ENCODE peak calls at places on chromosomes 16 and 17, in nine cellular contexts. Y, W, I, D, V, P, M, Z and Q are unnamed samples.

GRCh38 chr16:630815-631405 is at the start of gene WFIKKN1:
- DNase-seq in Z (peak; percentile 87), V (no peak), M (no peak), P (no peak), W (no peak), Y (no peak), D (no peak), I (no peak), Q (no peak)

GRCh38 chr17:50127661-50128361 is 2.1 kb downstream of the SAMD14 start:
- DNase-seq in W (no peak), Z (no peak), M (no peak), P (peak; percentile 45), D (no peak), Y (peak; percentile 49), I (no peak), V (no peak), Q (no peak)

GRCh38 chr17:74742978-74743545 is 5.4 kb upstream of the NHERF1 start:
- DNase-seq in W (no peak), P (no peak), Y (no peak), I (no peak), D (no peak), V (no peak), M (no peak), Z (no peak), Q (no peak)

GRCh38 chr16:87790278-87791023 is 24.7 kb upstream of the KLHDC4 start:
- DNase-seq in V (no peak), Y (peak; percentile 34), W (peak; percentile 42), P (peak; percentile 97), Z (peak; percentile 76), D (no peak), M (no peak), I (no peak), Q (peak; percentile 71)

GRCh38 chr16:69563605-69564580 is 1.9 kb upstream of the NFAT5 start:
- DNase-seq in M (no peak), W (no peak), P (no peak), I (peak; percentile 18), V (peak; percentile 27), Y (peak; percentile 54), D (no peak), Z (peak; percentile 14), Q (no peak)

GRCh38 chr16:17780181-17780580 is 309.4 kb upstream of the XYLT1 start:
- DNase-seq in P (no peak), V (no peak), Z (no peak), W (peak; percentile 7), M (no peak), Y (no peak), I (no peak), D (no peak), Q (no peak)

GRCh38 chr17:21218101-21218500 is 4.1 kb upstream of the TMEM11 start:
- DNase-seq in P (peak; percentile 59), I (no peak), Z (no peak), V (no peak), Y (no peak), M (no peak), D (no peak), W (no peak), Q (no peak)

GRCh38 chr16:586047-586644 is 3.7 kb upstream of the RAB40C start:
- DNase-seq in Z (no peak), M (no peak), I (no peak), D (no peak), Y (peak; percentile 35), V (no peak), P (peak; percentile 97), W (no peak), Q (no peak)

GRCh38 chr17:28530250-28530649 is 22.2 kb downstream of the UNC119 start:
- DNase-seq in W (no peak), V (no peak), D (no peak), Y (no peak), M (no peak), P (no peak), Z (no peak), I (no peak), Q (no peak)

GRCh38 chr17:65051922-65052321 is 4.6 kb downstream of the GNA13 start:
- DNase-seq in W (no peak), D (no peak), P (no peak), V (no peak), Y (no peak), Z (no peak), I (no peak), M (no peak), Q (no peak)

GRCh38 chr16:5001986-5002385 is 31.7 kb downstream of the NAGPA start:
- DNase-seq in Y (no peak), W (no peak), M (no peak), I (no peak), Z (no peak), D (no peak), V (no peak), P (no peak), Q (no peak)

GRCh38 chr16:72298947-72299346 is 127.0 kb upstream of the PMFBP1 start:
- DNase-seq in I (no peak), Y (no peak), V (no peak), P (no peak), W (no peak), M (no peak), Z (no peak), D (no peak), Q (no peak)

GRCh38 chr17:74450925-74451403 is 15.5 kb upstream of the CD300A start:
- DNase-seq in P (no peak), I (no peak), Z (no peak), W (no peak), V (no peak), D (no peak), Y (no peak), M (no peak), Q (no peak)

GRCh38 chr17:47203984-47204721 is 5.0 kb upstream of the MYL4 start:
- DNase-seq in W (no peak), D (no peak), Y (peak; percentile 54), Z (no peak), I (peak; percentile 27), P (peak; percentile 87), M (no peak), V (peak; percentile 36), Q (no peak)